ENCODE peak calls at places on chromosome 10, in nine cellular contexts. One of them, this sample, is unnamed.

GRCh38 chr10:63702107-63702506 is 180.9 kb downstream of the REEP3 start:
- DNase-seq in fibroblast of the conjunctiva: no peak
- DNase-seq in activated naive CD4-positive, alpha-beta T cell treated with Interleukin-2 at 50 U/mL for 16 hours: no peak
- DNase-seq in WERI-Rb-1: no peak
- DNase-seq in activated CD8-positive, alpha-beta T cell treated with anti-CD3 and anti-CD28 coated beads for 36 hours: no peak
- DNase-seq in CD8-positive, alpha-beta memory T cell: no peak
- DNase-seq in HS-27A: no peak
- DNase-seq in natural killer cell treated with Interleukin-12 subunit alpha and Interleukin-12 subunit beta and Interleukin-15 and Interleukin-18, amount 100 ng/mL, for 72 hours: no peak
- DNase-seq in GM12865: no peak
- DNase-seq in this sample: no peak

GRCh38 chr10:69952801-69953200 is 99.8 kb upstream of the MACROH2A2 start:
- DNase-seq in GM12865: no peak
- DNase-seq in fibroblast of the conjunctiva: peak; percentile 69
- DNase-seq in HS-27A: no peak
- DNase-seq in natural killer cell treated with Interleukin-12 subunit alpha and Interleukin-12 subunit beta and Interleukin-15 and Interleukin-18, amount 100 ng/mL, for 72 hours: no peak
- DNase-seq in activated naive CD4-positive, alpha-beta T cell treated with Interleukin-2 at 50 U/mL for 16 hours: no peak
- DNase-seq in activated CD8-positive, alpha-beta T cell treated with anti-CD3 and anti-CD28 coated beads for 36 hours: no peak
- DNase-seq in CD8-positive, alpha-beta memory T cell: no peak
- DNase-seq in WERI-Rb-1: no peak
- DNase-seq in this sample: no peak

GRCh38 chr10:132496360-132497082 is 41.1 kb upstream of the INPP5A start:
- DNase-seq in fibroblast of the conjunctiva: no peak
- DNase-seq in activated naive CD4-positive, alpha-beta T cell treated with Interleukin-2 at 50 U/mL for 16 hours: no peak
- DNase-seq in activated CD8-positive, alpha-beta T cell treated with anti-CD3 and anti-CD28 coated beads for 36 hours: no peak
- DNase-seq in HS-27A: no peak
- DNase-seq in CD8-positive, alpha-beta memory T cell: no peak
- DNase-seq in GM12865: no peak
- DNase-seq in WERI-Rb-1: no peak
- DNase-seq in natural killer cell treated with Interleukin-12 subunit alpha and Interleukin-12 subunit beta and Interleukin-15 and Interleukin-18, amount 100 ng/mL, for 72 hours: no peak
- DNase-seq in this sample: no peak

GRCh38 chr10:81875680-81876252 is 772 bp downstream of the NRG3 start:
- DNase-seq in activated naive CD4-positive, alpha-beta T cell treated with Interleukin-2 at 50 U/mL for 16 hours: no peak
- DNase-seq in activated CD8-positive, alpha-beta T cell treated with anti-CD3 and anti-CD28 coated beads for 36 hours: no peak
- DNase-seq in WERI-Rb-1: no peak
- DNase-seq in natural killer cell treated with Interleukin-12 subunit alpha and Interleukin-12 subunit beta and Interleukin-15 and Interleukin-18, amount 100 ng/mL, for 72 hours: no peak
- DNase-seq in GM12865: no peak
- DNase-seq in CD8-positive, alpha-beta memory T cell: no peak
- DNase-seq in fibroblast of the conjunctiva: no peak
- DNase-seq in HS-27A: no peak
- DNase-seq in this sample: no peak

GRCh38 chr10:125137601-125138438 is 22.5 kb downstream of the CTBP2 start:
- DNase-seq in activated naive CD4-positive, alpha-beta T cell treated with Interleukin-2 at 50 U/mL for 16 hours: no peak
- DNase-seq in natural killer cell treated with Interleukin-12 subunit alpha and Interleukin-12 subunit beta and Interleukin-15 and Interleukin-18, amount 100 ng/mL, for 72 hours: no peak
- DNase-seq in WERI-Rb-1: no peak
- DNase-seq in CD8-positive, alpha-beta memory T cell: no peak
- DNase-seq in GM12865: no peak
- DNase-seq in HS-27A: no peak
- DNase-seq in fibroblast of the conjunctiva: no peak
- DNase-seq in activated CD8-positive, alpha-beta T cell treated with anti-CD3 and anti-CD28 coated beads for 36 hours: no peak
- DNase-seq in this sample: no peak

GRCh38 chr10:100896876-100897461 is 15.8 kb upstream of the SLF2 start:
- DNase-seq in activated naive CD4-positive, alpha-beta T cell treated with Interleukin-2 at 50 U/mL for 16 hours: no peak
- DNase-seq in CD8-positive, alpha-beta memory T cell: no peak
- DNase-seq in fibroblast of the conjunctiva: no peak
- DNase-seq in natural killer cell treated with Interleukin-12 subunit alpha and Interleukin-12 subunit beta and Interleukin-15 and Interleukin-18, amount 100 ng/mL, for 72 hours: no peak
- DNase-seq in HS-27A: no peak
- DNase-seq in activated CD8-positive, alpha-beta T cell treated with anti-CD3 and anti-CD28 coated beads for 36 hours: no peak
- DNase-seq in GM12865: no peak
- DNase-seq in WERI-Rb-1: peak; percentile 42
- DNase-seq in this sample: peak; percentile 19

GRCh38 chr10:35934637-35934995 is 292.5 kb upstream of the FZD8 start:
- DNase-seq in WERI-Rb-1: no peak
- DNase-seq in natural killer cell treated with Interleukin-12 subunit alpha and Interleukin-12 subunit beta and Interleukin-15 and Interleukin-18, amount 100 ng/mL, for 72 hours: no peak
- DNase-seq in CD8-positive, alpha-beta memory T cell: no peak
- DNase-seq in activated naive CD4-positive, alpha-beta T cell treated with Interleukin-2 at 50 U/mL for 16 hours: no peak
- DNase-seq in HS-27A: no peak
- DNase-seq in fibroblast of the conjunctiva: no peak
- DNase-seq in GM12865: peak; percentile 5
- DNase-seq in activated CD8-positive, alpha-beta T cell treated with anti-CD3 and anti-CD28 coated beads for 36 hours: no peak
- DNase-seq in this sample: no peak

GRCh38 chr10:88938039-88938438 is 14.5 kb downstream of the ACTA2 start:
- DNase-seq in HS-27A: no peak
- DNase-seq in WERI-Rb-1: no peak
- DNase-seq in natural killer cell treated with Interleukin-12 subunit alpha and Interleukin-12 subunit beta and Interleukin-15 and Interleukin-18, amount 100 ng/mL, for 72 hours: no peak
- DNase-seq in activated CD8-positive, alpha-beta T cell treated with anti-CD3 and anti-CD28 coated beads for 36 hours: no peak
- DNase-seq in CD8-positive, alpha-beta memory T cell: no peak
- DNase-seq in fibroblast of the conjunctiva: no peak
- DNase-seq in activated naive CD4-positive, alpha-beta T cell treated with Interleukin-2 at 50 U/mL for 16 hours: no peak
- DNase-seq in GM12865: no peak
- DNase-seq in this sample: no peak

GRCh38 chr10:22599048-22599561 is 115.3 kb downstream of the PIP4K2A start:
- DNase-seq in CD8-positive, alpha-beta memory T cell: no peak
- DNase-seq in fibroblast of the conjunctiva: peak; percentile 28
- DNase-seq in natural killer cell treated with Interleukin-12 subunit alpha and Interleukin-12 subunit beta and Interleukin-15 and Interleukin-18, amount 100 ng/mL, for 72 hours: no peak
- DNase-seq in activated CD8-positive, alpha-beta T cell treated with anti-CD3 and anti-CD28 coated beads for 36 hours: no peak
- DNase-seq in activated naive CD4-positive, alpha-beta T cell treated with Interleukin-2 at 50 U/mL for 16 hours: no peak
- DNase-seq in WERI-Rb-1: no peak
- DNase-seq in GM12865: peak; percentile 42
- DNase-seq in HS-27A: peak; percentile 42
- DNase-seq in this sample: no peak

GRCh38 chr10:21702633-21703111 is 168.6 kb downstream of the MLLT10 start:
- DNase-seq in GM12865: peak; percentile 53
- DNase-seq in WERI-Rb-1: no peak
- DNase-seq in activated CD8-positive, alpha-beta T cell treated with anti-CD3 and anti-CD28 coated beads for 36 hours: no peak
- DNase-seq in activated naive CD4-positive, alpha-beta T cell treated with Interleukin-2 at 50 U/mL for 16 hours: no peak
- DNase-seq in CD8-positive, alpha-beta memory T cell: no peak
- DNase-seq in fibroblast of the conjunctiva: no peak
- DNase-seq in HS-27A: no peak
- DNase-seq in natural killer cell treated with Interleukin-12 subunit alpha and Interleukin-12 subunit beta and Interleukin-15 and Interleukin-18, amount 100 ng/mL, for 72 hours: no peak
- DNase-seq in this sample: no peak

GRCh38 chr10:98246911-98247820 is 20.8 kb downstream of the LOXL4 start:
- DNase-seq in activated naive CD4-positive, alpha-beta T cell treated with Interleukin-2 at 50 U/mL for 16 hours: no peak
- DNase-seq in activated CD8-positive, alpha-beta T cell treated with anti-CD3 and anti-CD28 coated beads for 36 hours: no peak
- DNase-seq in HS-27A: no peak
- DNase-seq in GM12865: no peak
- DNase-seq in WERI-Rb-1: no peak
- DNase-seq in natural killer cell treated with Interleukin-12 subunit alpha and Interleukin-12 subunit beta and Interleukin-15 and Interleukin-18, amount 100 ng/mL, for 72 hours: no peak
- DNase-seq in fibroblast of the conjunctiva: no peak
- DNase-seq in CD8-positive, alpha-beta memory T cell: no peak
- DNase-seq in this sample: no peak

GRCh38 chr10:71312840-71313789 is 5.9 kb upstream of the SLC29A3 start:
- DNase-seq in activated CD8-positive, alpha-beta T cell treated with anti-CD3 and anti-CD28 coated beads for 36 hours: no peak
- DNase-seq in GM12865: no peak
- DNase-seq in natural killer cell treated with Interleukin-12 subunit alpha and Interleukin-12 subunit beta and Interleukin-15 and Interleukin-18, amount 100 ng/mL, for 72 hours: no peak
- DNase-seq in activated naive CD4-positive, alpha-beta T cell treated with Interleukin-2 at 50 U/mL for 16 hours: no peak
- DNase-seq in fibroblast of the conjunctiva: peak; percentile 81
- DNase-seq in CD8-positive, alpha-beta memory T cell: no peak
- DNase-seq in WERI-Rb-1: peak; percentile 64
- DNase-seq in HS-27A: no peak
- DNase-seq in this sample: peak; percentile 95

GRCh38 chr10:75936841-75937240 is 505.4 kb downstream of the LRMDA start:
- DNase-seq in CD8-positive, alpha-beta memory T cell: no peak
- DNase-seq in fibroblast of the conjunctiva: no peak
- DNase-seq in activated CD8-positive, alpha-beta T cell treated with anti-CD3 and anti-CD28 coated beads for 36 hours: no peak
- DNase-seq in activated naive CD4-positive, alpha-beta T cell treated with Interleukin-2 at 50 U/mL for 16 hours: no peak
- DNase-seq in GM12865: no peak
- DNase-seq in HS-27A: no peak
- DNase-seq in natural killer cell treated with Interleukin-12 subunit alpha and Interleukin-12 subunit beta and Interleukin-15 and Interleukin-18, amount 100 ng/mL, for 72 hours: no peak
- DNase-seq in WERI-Rb-1: no peak
- DNase-seq in this sample: no peak

GRCh38 chr10:35103887-35104286 is 13.7 kb upstream of the CUL2 start:
- DNase-seq in HS-27A: no peak
- DNase-seq in activated naive CD4-positive, alpha-beta T cell treated with Interleukin-2 at 50 U/mL for 16 hours: no peak
- DNase-seq in activated CD8-positive, alpha-beta T cell treated with anti-CD3 and anti-CD28 coated beads for 36 hours: no peak
- DNase-seq in GM12865: no peak
- DNase-seq in CD8-positive, alpha-beta memory T cell: no peak
- DNase-seq in natural killer cell treated with Interleukin-12 subunit alpha and Interleukin-12 subunit beta and Interleukin-15 and Interleukin-18, amount 100 ng/mL, for 72 hours: no peak
- DNase-seq in WERI-Rb-1: no peak
- DNase-seq in fibroblast of the conjunctiva: no peak
- DNase-seq in this sample: no peak

GRCh38 chr10:124703778-124704427 is 40.3 kb downstream of the FAM53B start:
- DNase-seq in fibroblast of the conjunctiva: peak; percentile 43
- DNase-seq in HS-27A: no peak
- DNase-seq in CD8-positive, alpha-beta memory T cell: peak; percentile 11
- DNase-seq in natural killer cell treated with Interleukin-12 subunit alpha and Interleukin-12 subunit beta and Interleukin-15 and Interleukin-18, amount 100 ng/mL, for 72 hours: no peak
- DNase-seq in activated CD8-positive, alpha-beta T cell treated with anti-CD3 and anti-CD28 coated beads for 36 hours: no peak
- DNase-seq in activated naive CD4-positive, alpha-beta T cell treated with Interleukin-2 at 50 U/mL for 16 hours: no peak
- DNase-seq in WERI-Rb-1: no peak
- DNase-seq in GM12865: no peak
- DNase-seq in this sample: peak; percentile 96

GRCh38 chr10:80164596-80164995 is 32.1 kb downstream of the PLAC9 start:
- DNase-seq in CD8-positive, alpha-beta memory T cell: peak; percentile 8
- DNase-seq in GM12865: no peak
- DNase-seq in fibroblast of the conjunctiva: no peak
- DNase-seq in HS-27A: no peak
- DNase-seq in activated CD8-positive, alpha-beta T cell treated with anti-CD3 and anti-CD28 coated beads for 36 hours: no peak
- DNase-seq in activated naive CD4-positive, alpha-beta T cell treated with Interleukin-2 at 50 U/mL for 16 hours: no peak
- DNase-seq in WERI-Rb-1: no peak
- DNase-seq in natural killer cell treated with Interleukin-12 subunit alpha and Interleukin-12 subunit beta and Interleukin-15 and Interleukin-18, amount 100 ng/mL, for 72 hours: no peak
- DNase-seq in this sample: no peak

GRCh38 chr10:97999066-97999908 is 31.1 kb downstream of the CRTAC1 start:
- DNase-seq in CD8-positive, alpha-beta memory T cell: no peak
- DNase-seq in activated CD8-positive, alpha-beta T cell treated with anti-CD3 and anti-CD28 coated beads for 36 hours: no peak
- DNase-seq in activated naive CD4-positive, alpha-beta T cell treated with Interleukin-2 at 50 U/mL for 16 hours: no peak
- DNase-seq in HS-27A: no peak
- DNase-seq in WERI-Rb-1: no peak
- DNase-seq in natural killer cell treated with Interleukin-12 subunit alpha and Interleukin-12 subunit beta and Interleukin-15 and Interleukin-18, amount 100 ng/mL, for 72 hours: no peak
- DNase-seq in fibroblast of the conjunctiva: no peak
- DNase-seq in GM12865: no peak
- DNase-seq in this sample: no peak

GRCh38 chr10:57035310-57035709 is 674.3 kb upstream of the ZWINT start:
- DNase-seq in GM12865: no peak
- DNase-seq in fibroblast of the conjunctiva: no peak
- DNase-seq in CD8-positive, alpha-beta memory T cell: no peak
- DNase-seq in HS-27A: no peak
- DNase-seq in activated CD8-positive, alpha-beta T cell treated with anti-CD3 and anti-CD28 coated beads for 36 hours: no peak
- DNase-seq in activated naive CD4-positive, alpha-beta T cell treated with Interleukin-2 at 50 U/mL for 16 hours: no peak
- DNase-seq in WERI-Rb-1: no peak
- DNase-seq in natural killer cell treated with Interleukin-12 subunit alpha and Interleukin-12 subunit beta and Interleukin-15 and Interleukin-18, amount 100 ng/mL, for 72 hours: no peak
- DNase-seq in this sample: no peak

GRCh38 chr10:132257271-132257670 is 50.5 kb downstream of the STK32C start:
- DNase-seq in activated naive CD4-positive, alpha-beta T cell treated with Interleukin-2 at 50 U/mL for 16 hours: peak; percentile 15
- DNase-seq in activated CD8-positive, alpha-beta T cell treated with anti-CD3 and anti-CD28 coated beads for 36 hours: peak; percentile 90
- DNase-seq in natural killer cell treated with Interleukin-12 subunit alpha and Interleukin-12 subunit beta and Interleukin-15 and Interleukin-18, amount 100 ng/mL, for 72 hours: peak; percentile 89
- DNase-seq in CD8-positive, alpha-beta memory T cell: no peak
- DNase-seq in GM12865: no peak
- DNase-seq in HS-27A: no peak
- DNase-seq in fibroblast of the conjunctiva: no peak
- DNase-seq in WERI-Rb-1: no peak
- DNase-seq in this sample: no peak

GRCh38 chr10:79299397-79300370 is 47.6 kb upstream of the PPIF start:
- DNase-seq in fibroblast of the conjunctiva: peak; percentile 72
- DNase-seq in CD8-positive, alpha-beta memory T cell: no peak
- DNase-seq in activated CD8-positive, alpha-beta T cell treated with anti-CD3 and anti-CD28 coated beads for 36 hours: no peak
- DNase-seq in activated naive CD4-positive, alpha-beta T cell treated with Interleukin-2 at 50 U/mL for 16 hours: no peak
- DNase-seq in GM12865: no peak
- DNase-seq in natural killer cell treated with Interleukin-12 subunit alpha and Interleukin-12 subunit beta and Interleukin-15 and Interleukin-18, amount 100 ng/mL, for 72 hours: no peak
- DNase-seq in HS-27A: peak; percentile 74
- DNase-seq in WERI-Rb-1: no peak
- DNase-seq in this sample: no peak

GRCh38 chr10:31582365-31583052 is 263.5 kb downstream of the ZEB1 start:
- DNase-seq in fibroblast of the conjunctiva: peak; percentile 10
- DNase-seq in HS-27A: no peak
- DNase-seq in GM12865: no peak
- DNase-seq in WERI-Rb-1: no peak
- DNase-seq in CD8-positive, alpha-beta memory T cell: no peak
- DNase-seq in activated naive CD4-positive, alpha-beta T cell treated with Interleukin-2 at 50 U/mL for 16 hours: no peak
- DNase-seq in activated CD8-positive, alpha-beta T cell treated with anti-CD3 and anti-CD28 coated beads for 36 hours: no peak
- DNase-seq in natural killer cell treated with Interleukin-12 subunit alpha and Interleukin-12 subunit beta and Interleukin-15 and Interleukin-18, amount 100 ng/mL, for 72 hours: no peak
- DNase-seq in this sample: no peak

GRCh38 chr10:124451227-124451807 is 1.5 kb upstream of the NKX1-2 start:
- DNase-seq in activated CD8-positive, alpha-beta T cell treated with anti-CD3 and anti-CD28 coated beads for 36 hours: no peak
- DNase-seq in natural killer cell treated with Interleukin-12 subunit alpha and Interleukin-12 subunit beta and Interleukin-15 and Interleukin-18, amount 100 ng/mL, for 72 hours: no peak
- DNase-seq in fibroblast of the conjunctiva: no peak
- DNase-seq in HS-27A: no peak
- DNase-seq in CD8-positive, alpha-beta memory T cell: no peak
- DNase-seq in GM12865: no peak
- DNase-seq in WERI-Rb-1: no peak
- DNase-seq in activated naive CD4-positive, alpha-beta T cell treated with Interleukin-2 at 50 U/mL for 16 hours: no peak
- DNase-seq in this sample: no peak

GRCh38 chr10:27723436-27723835 is 22.2 kb downstream of the MKX start:
- DNase-seq in HS-27A: no peak
- DNase-seq in fibroblast of the conjunctiva: peak; percentile 84
- DNase-seq in activated naive CD4-positive, alpha-beta T cell treated with Interleukin-2 at 50 U/mL for 16 hours: no peak
- DNase-seq in GM12865: no peak
- DNase-seq in CD8-positive, alpha-beta memory T cell: no peak
- DNase-seq in natural killer cell treated with Interleukin-12 subunit alpha and Interleukin-12 subunit beta and Interleukin-15 and Interleukin-18, amount 100 ng/mL, for 72 hours: no peak
- DNase-seq in activated CD8-positive, alpha-beta T cell treated with anti-CD3 and anti-CD28 coated beads for 36 hours: no peak
- DNase-seq in WERI-Rb-1: no peak
- DNase-seq in this sample: no peak

GRCh38 chr10:78508955-78509354 is 475.3 kb downstream of the RPS24 start:
- DNase-seq in GM12865: no peak
- DNase-seq in natural killer cell treated with Interleukin-12 subunit alpha and Interleukin-12 subunit beta and Interleukin-15 and Interleukin-18, amount 100 ng/mL, for 72 hours: no peak
- DNase-seq in HS-27A: no peak
- DNase-seq in fibroblast of the conjunctiva: no peak
- DNase-seq in activated naive CD4-positive, alpha-beta T cell treated with Interleukin-2 at 50 U/mL for 16 hours: no peak
- DNase-seq in CD8-positive, alpha-beta memory T cell: no peak
- DNase-seq in activated CD8-positive, alpha-beta T cell treated with anti-CD3 and anti-CD28 coated beads for 36 hours: no peak
- DNase-seq in WERI-Rb-1: no peak
- DNase-seq in this sample: peak; percentile 75

GRCh38 chr10:133160813-133161471 is 923 bp downstream of the KNDC1 start:
- DNase-seq in HS-27A: no peak
- DNase-seq in GM12865: no peak
- DNase-seq in activated CD8-positive, alpha-beta T cell treated with anti-CD3 and anti-CD28 coated beads for 36 hours: no peak
- DNase-seq in natural killer cell treated with Interleukin-12 subunit alpha and Interleukin-12 subunit beta and Interleukin-15 and Interleukin-18, amount 100 ng/mL, for 72 hours: no peak
- DNase-seq in WERI-Rb-1: peak; percentile 27
- DNase-seq in CD8-positive, alpha-beta memory T cell: no peak
- DNase-seq in fibroblast of the conjunctiva: no peak
- DNase-seq in activated naive CD4-positive, alpha-beta T cell treated with Interleukin-2 at 50 U/mL for 16 hours: no peak
- DNase-seq in this sample: no peak

GRCh38 chr10:132862485-132863420 is 76.8 kb upstream of the NKX6-2 start:
- DNase-seq in natural killer cell treated with Interleukin-12 subunit alpha and Interleukin-12 subunit beta and Interleukin-15 and Interleukin-18, amount 100 ng/mL, for 72 hours: peak; percentile 56
- DNase-seq in WERI-Rb-1: no peak
- DNase-seq in GM12865: no peak
- DNase-seq in HS-27A: no peak
- DNase-seq in fibroblast of the conjunctiva: no peak
- DNase-seq in activated CD8-positive, alpha-beta T cell treated with anti-CD3 and anti-CD28 coated beads for 36 hours: no peak
- DNase-seq in activated naive CD4-positive, alpha-beta T cell treated with Interleukin-2 at 50 U/mL for 16 hours: no peak
- DNase-seq in CD8-positive, alpha-beta memory T cell: no peak
- DNase-seq in this sample: no peak

GRCh38 chr10:124728071-124728829 is 15.9 kb downstream of the FAM53B start:
- DNase-seq in WERI-Rb-1: no peak
- DNase-seq in fibroblast of the conjunctiva: no peak
- DNase-seq in HS-27A: no peak
- DNase-seq in activated naive CD4-positive, alpha-beta T cell treated with Interleukin-2 at 50 U/mL for 16 hours: peak; percentile 42
- DNase-seq in GM12865: peak; percentile 61
- DNase-seq in natural killer cell treated with Interleukin-12 subunit alpha and Interleukin-12 subunit beta and Interleukin-15 and Interleukin-18, amount 100 ng/mL, for 72 hours: no peak
- DNase-seq in activated CD8-positive, alpha-beta T cell treated with anti-CD3 and anti-CD28 coated beads for 36 hours: peak; percentile 70
- DNase-seq in CD8-positive, alpha-beta memory T cell: no peak
- DNase-seq in this sample: no peak

This sample was measured in esophagus muscularis mucosa.